ENCODE peak calls at places on chromosomes 12 and 14, in four cellular contexts. Y is HepG2, H is HCT116, Z is Panc1. P is an unnamed sample.

GRCh38 chr14:91202234-91202974 is 42.1 kb downstream of the GPR68 start:
- DNase-seq in Y (no peak), H (no peak), Z (no peak), P (no peak)

GRCh38 chr12:112126000-112126431 is 656 bp downstream of the TRAFD1 start:
- DNase-seq in Y (no peak), H (no peak), Z (no peak), P (peak; percentile 36)

GRCh38 chr12:127287256-127287655 is 979.7 kb upstream of the TMEM132C start:
- DNase-seq in Y (no peak), H (no peak), Z (no peak), P (no peak)

GRCh38 chr14:22890416-22890815 is 7.4 kb downstream of the REM2 start:
- DNase-seq in Y (no peak), H (no peak), Z (no peak), P (no peak)

GRCh38 chr12:92065018-92065499 is 80.6 kb downstream of the BTG1 start:
- DNase-seq in Y (peak; percentile 53), H (no peak), Z (no peak), P (no peak)

GRCh38 chr12:45762185-45763110 is 32.9 kb downstream of the ARID2 start:
- DNase-seq in Y (peak; percentile 28), H (peak; percentile 19), Z (no peak), P (peak; percentile 36)

GRCh38 chr14:67815573-67816235 is 686 bp downstream of the ZFYVE26 start:
- DNase-seq in Y (no peak), H (no peak), Z (no peak), P (no peak)

GRCh38 chr14:36600431-36600830 is 18.0 kb upstream of the NKX2-8 start:
- DNase-seq in Y (no peak), H (no peak), Z (no peak), P (no peak)

GRCh38 chr12:19082365-19082911 is 47.1 kb upstream of the PLEKHA5 start:
- DNase-seq in Y (no peak), H (no peak), Z (no peak), P (no peak)

GRCh38 chr12:23771230-23771949 is 178.1 kb downstream of the SOX5 start:
- DNase-seq in Y (peak; percentile 4), H (no peak), Z (no peak), P (no peak)

GRCh38 chr12:32860182-32860581 is 36.4 kb downstream of the PKP2 start:
- DNase-seq in Y (no peak), H (no peak), Z (no peak), P (no peak)

GRCh38 chr12:82964446-82964845 is 277.7 kb downstream of the TMTC2 start:
- DNase-seq in Y (no peak), H (no peak), Z (no peak), P (no peak)

GRCh38 chr12:62763827-62764226 is 171.1 kb downstream of the PPM1H start:
- DNase-seq in Y (no peak), H (no peak), Z (no peak), P (no peak)

GRCh38 chr14:58288106-58288792 is 10.1 kb upstream of the ARID4A start:
- DNase-seq in Y (no peak), H (no peak), Z (no peak), P (no peak)

GRCh38 chr14:95979339-95980042 is 59.7 kb upstream of the C14orf132 start:
- DNase-seq in Y (no peak), H (no peak), Z (no peak), P (peak; percentile 44)

GRCh38 chr12:109999983-110000505 is 814 bp downstream of the ANKRD13A start:
- DNase-seq in Y (no peak), H (no peak), Z (no peak), P (no peak)

GRCh38 chr14:53432378-53432802 is 279.3 kb upstream of the DDHD1 start:
- DNase-seq in Y (peak; percentile 59), H (peak; percentile 40), Z (peak; percentile 13), P (peak; percentile 47)

GRCh38 chr14:51780006-51780692 is 80.3 kb upstream of the GNG2 start:
- DNase-seq in Y (peak; percentile 50), H (peak; percentile 49), Z (peak; percentile 15), P (peak; percentile 80)

GRCh38 chr12:5511256-5511643 is 79.3 kb downstream of the NTF3 start:
- DNase-seq in Y (no peak), H (no peak), Z (no peak), P (no peak)
- TF ChIP-seq SIN3A in Y (no peak), H (no peak), Z (no peak), P (no peak)

GRCh38 chr14:101010293-101010692 is 106.8 kb upstream of the RTL1 start:
- DNase-seq in Y (no peak), H (no peak), Z (no peak), P (peak; percentile 91)
- TF ChIP-seq SIN3A in Y (no peak), H (no peak), Z (no peak), P (no peak)

GRCh38 chr14:69921052-69921451 is 41.8 kb downstream of the SMOC1 start:
- DNase-seq in Y (no peak), H (no peak), Z (no peak), P (no peak)
- TF ChIP-seq SIN3A in Y (no peak), H (no peak), Z (no peak), P (no peak)

GRCh38 chr12:76277480-76277879 is 70.7 kb downstream of the BBS10 start:
- DNase-seq in Y (no peak), H (no peak), Z (no peak), P (no peak)
- TF ChIP-seq SIN3A in Y (no peak), H (no peak), Z (no peak), P (no peak)